ENCODE peak calls at places on chromosomes 7 and 10, in ten cellular contexts. W is non-pigmented ciliary epithelial cell; T is CD4-positive, alpha-beta T cell; Q is brain microvascular endothelial cell; X is HuH-7.5; C is NCI-H1417; M is stomach; A is NB4; G is fibroblast of lung; N is C1 segment of cervical spinal cord. S is an unnamed sample.

GRCh38 chr7:96016056-96016455 is 243.7 kb downstream of the DYNC1I1 start:
- DNase-seq in M (no peak), G (no peak), X (no peak), T (no peak), Q (no peak), A (no peak), W (no peak), C (no peak), N (no peak), S (no peak)

GRCh38 chr10:35412900-35413491 is 76.7 kb downstream of the CCNY start:
- DNase-seq in W (no peak), N (no peak), C (no peak), A (no peak), Q (peak), T (no peak), G (peak), M (no peak), X (no peak), S (no peak)

GRCh38 chr10:77949167-77949566 is 22.6 kb upstream of the DLG5 start:
- DNase-seq in Q (peak), W (no peak), C (no peak), T (no peak), X (no peak), A (peak), G (peak), M (no peak), N (no peak), S (no peak)

GRCh38 chr7:98210513-98211220 is 572 bp upstream of the BHLHA15 start:
- DNase-seq in X (no peak), N (no peak), A (no peak), G (no peak), Q (no peak), C (peak), M (no peak), T (no peak), W (no peak), S (no peak)

GRCh38 chr10:131350245-131350644 is 38.7 kb upstream of the TCERG1L start:
- DNase-seq in G (no peak), C (no peak), T (no peak), Q (no peak), W (no peak), M (no peak), A (no peak), X (no peak), N (no peak), S (no peak)

GRCh38 chr10:76456190-76456589 is 1024.8 kb downstream of the LRMDA start:
- DNase-seq in Q (peak), T (no peak), X (no peak), N (no peak), G (peak), C (no peak), M (no peak), A (no peak), W (no peak), S (no peak)

GRCh38 chr7:151518105-151518780 is 1.5 kb downstream of the RHEB start:
- DNase-seq in N (no peak), C (peak), Q (peak), W (no peak), X (no peak), A (peak), G (peak), M (peak), T (peak), S (peak)

GRCh38 chr10:96691761-96692160 is 28.6 kb downstream of the PIK3AP1 start:
- DNase-seq in Q (no peak), M (no peak), W (no peak), X (no peak), A (no peak), T (no peak), C (no peak), N (no peak), G (no peak), S (no peak)

GRCh38 chr10:17109475-17110207 is 20.0 kb downstream of the CUBN start:
- DNase-seq in W (no peak), N (no peak), M (no peak), X (no peak), C (no peak), A (peak), T (no peak), G (peak), Q (peak), S (no peak)

GRCh38 chr7:23928391-23928790 is 218.4 kb downstream of the STK31 start:
- DNase-seq in X (no peak), W (no peak), G (no peak), C (no peak), Q (no peak), A (no peak), M (no peak), T (no peak), N (no peak), S (no peak)

GRCh38 chr10:59907918-59908807 is 1.8 kb upstream of the CCDC6 start:
- DNase-seq in M (peak), G (peak), T (peak), N (peak), W (peak), X (no peak), C (peak), Q (peak), A (peak), S (peak)

GRCh38 chr7:7967909-7968543 is 570 bp upstream of the GLCCI1 start:
- DNase-seq in N (no peak), T (no peak), A (no peak), Q (no peak), M (no peak), W (no peak), C (no peak), X (no peak), G (no peak), S (no peak)

GRCh38 chr10:132677096-132677904 is 108.6 kb downstream of the NKX6-2 start:
- DNase-seq in G (peak), Q (no peak), W (no peak), X (no peak), N (no peak), A (no peak), C (no peak), T (no peak), M (no peak), S (no peak)

GRCh38 chr7:155809332-155809946 is 2.8 kb downstream of the SHH start:
- DNase-seq in M (peak), G (no peak), A (no peak), Q (no peak), N (no peak), W (no peak), X (peak), C (no peak), T (no peak), S (no peak)

GRCh38 chr7:101945034-101945758 is 127.8 kb downstream of the CUX1 start:
- DNase-seq in N (no peak), M (no peak), W (no peak), Q (no peak), A (no peak), C (no peak), G (no peak), T (no peak), X (no peak), S (no peak)

GRCh38 chr10:66788142-66788541 is 137.7 kb upstream of the LRRTM3 start:
- DNase-seq in G (no peak), T (no peak), C (no peak), Q (no peak), A (no peak), M (no peak), W (no peak), X (no peak), N (no peak), S (no peak)

GRCh38 chr10:110221721-110222261 is 14.4 kb downstream of the MXI1 start:
- DNase-seq in A (peak), W (peak), C (peak), X (peak), G (peak), M (peak), T (peak), N (peak), Q (peak), S (peak)

GRCh38 chr7:73891178-73891885 is 30.4 kb downstream of the TMEM270 start:
- DNase-seq in W (no peak), G (peak), T (no peak), A (no peak), M (no peak), X (no peak), C (no peak), Q (no peak), N (no peak), S (no peak)

GRCh38 chr10:68600041-68600778 is 40.1 kb downstream of the TET1 start:
- DNase-seq in N (peak), M (peak), A (peak), W (no peak), X (peak), Q (peak), C (peak), G (peak), T (peak), S (peak)

GRCh38 chr7:115747174-115747573 is 283.4 kb downstream of the TFEC start:
- DNase-seq in T (no peak), M (no peak), A (no peak), X (no peak), G (no peak), C (no peak), Q (no peak), N (no peak), W (no peak), S (no peak)

GRCh38 chr10:79380918-79381775 is 33.9 kb downstream of the PPIF start:
- DNase-seq in N (no peak), Q (no peak), T (no peak), M (peak), X (no peak), G (no peak), A (no peak), W (no peak), C (no peak), S (peak)

GRCh38 chr10:13707156-13707881 is 120.6 kb downstream of the PRPF18 start:
- DNase-seq in C (no peak), T (no peak), W (peak), A (peak), X (no peak), N (peak), G (peak), M (peak), Q (peak), S (no peak)

GRCh38 chr10:81280497-81281479 is 594.2 kb upstream of the NRG3 start:
- DNase-seq in X (no peak), N (no peak), A (no peak), C (no peak), M (no peak), W (no peak), Q (no peak), T (no peak), G (no peak), S (no peak)

GRCh38 chr10:29616542-29616941 is 18.2 kb downstream of the SVIL start:
- DNase-seq in Q (no peak), X (no peak), T (no peak), N (no peak), C (no peak), G (no peak), W (no peak), A (no peak), M (no peak), S (no peak)

GRCh38 chr10:125171402-125172316 is 11.3 kb upstream of the CTBP2 start:
- DNase-seq in Q (no peak), C (no peak), W (no peak), M (peak), G (no peak), N (no peak), T (no peak), X (no peak), A (peak), S (no peak)

GRCh38 chr7:114631249-114631822 is 216.7 kb downstream of the FOXP2 start:
- DNase-seq in C (peak), A (no peak), T (no peak), X (no peak), M (no peak), Q (no peak), N (no peak), G (no peak), W (no peak), S (no peak)

GRCh38 chr7:47549397-47549796 is 32.5 kb downstream of the TNS3 start:
- DNase-seq in X (no peak), C (no peak), A (no peak), W (no peak), G (no peak), M (no peak), N (no peak), T (no peak), Q (no peak), S (no peak)

GRCh38 chr10:133466683-133467275 is 13.0 kb downstream of the SCART1 start:
- DNase-seq in Q (no peak), M (no peak), C (no peak), W (no peak), T (no peak), X (peak), N (no peak), G (no peak), A (no peak), S (no peak)

GRCh38 chr10:12391191-12391590 is 41.8 kb downstream of the CAMK1D start:
- DNase-seq in N (no peak), T (no peak), G (peak), C (no peak), A (no peak), W (no peak), Q (no peak), X (no peak), M (no peak), S (no peak)

GRCh38 chr10:70619271-70620019 is 16.9 kb upstream of the PRF1 start:
- DNase-seq in M (no peak), W (no peak), T (no peak), C (no peak), Q (peak), X (no peak), N (no peak), A (peak), G (peak), S (no peak)

GRCh38 chr10:11587860-11588259 is 23.6 kb downstream of the USP6NL start:
- DNase-seq in W (no peak), M (no peak), C (peak), A (no peak), Q (no peak), T (no peak), N (no peak), G (no peak), X (no peak), S (no peak)

GRCh38 chr7:151815419-151815818 is 61.5 kb downstream of the PRKAG2 start:
- DNase-seq in X (no peak), C (no peak), Q (no peak), N (no peak), T (no peak), A (no peak), M (no peak), W (no peak), G (no peak), S (no peak)

GRCh38 chr7:92691578-92691977 is 101.4 kb upstream of the FAM133B start:
- DNase-seq in X (no peak), C (peak), W (no peak), M (no peak), G (peak), A (peak), N (no peak), Q (peak), T (no peak), S (no peak)

GRCh38 chr10:113165643-113166042 is 215.6 kb downstream of the TCF7L2 start:
- DNase-seq in A (no peak), T (no peak), X (no peak), C (no peak), N (no peak), G (no peak), Q (no peak), M (no peak), W (no peak), S (no peak)

GRCh38 chr10:116886772-116887171 is 37.5 kb downstream of the ENO4 start:
- DNase-seq in W (no peak), A (no peak), M (no peak), N (no peak), Q (no peak), C (no peak), T (no peak), G (no peak), X (no peak), S (no peak)

GRCh38 chr10:110916554-110917346 is 2.2 kb downstream of the BBIP1 start:
- DNase-seq in M (no peak), A (peak), T (no peak), N (no peak), X (no peak), Q (peak), C (no peak), W (no peak), G (peak), S (no peak)

GRCh38 chr7:43658718-43659548 is 70.4 kb downstream of the COA1 start:
- DNase-seq in N (no peak), A (no peak), W (no peak), C (no peak), Q (no peak), T (no peak), M (no peak), X (no peak), G (peak), S (no peak)

S was measured in activated CD4-positive, alpha-beta memory T cell treated with anti-CD3 and anti-CD28 coated beads, Interleukin-2, amount 10 ng/mL, durations not matched to agents 7 days and 5 days.